ENCODE peak calls at places on chromosomes 1 and 21, in six cellular contexts. Q, K, O, W, I and D are unnamed samples.

GRCh38 chr1:94871031-94871430 is 50.9 kb downstream of the SLC44A3 start:
- DNase-seq in Q (no peak), K (no peak), O (no peak), W (no peak), I (no peak), D (no peak)

GRCh38 chr1:12549460-12550349 is 68.3 kb downstream of the DHRS3 start:
- DNase-seq in Q (no peak), K (peak; percentile 75), O (no peak), W (no peak), I (peak; percentile 73), D (no peak)

GRCh38 chr1:198153103-198153502 is 3.7 kb upstream of the NEK7 start:
- DNase-seq in Q (no peak), K (no peak), O (no peak), W (no peak), I (no peak), D (no peak)

GRCh38 chr1:110112656-110113055 is 413 bp downstream of the UBL4B start:
- DNase-seq in Q (no peak), K (no peak), O (no peak), W (no peak), I (no peak), D (no peak)

GRCh38 chr1:92850019-92850418 is 18.2 kb downstream of the RPL5 start:
- DNase-seq in Q (no peak), K (no peak), O (no peak), W (no peak), I (no peak), D (no peak)

GRCh38 chr1:40844079-40844478 is 18.1 kb downstream of the CITED4 start:
- DNase-seq in Q (peak; percentile 6), K (no peak), O (no peak), W (no peak), I (no peak), D (no peak)

GRCh38 chr1:197976368-197976767 is 59.2 kb downstream of the LHX9 start:
- DNase-seq in Q (no peak), K (no peak), O (no peak), W (no peak), I (no peak), D (no peak)

GRCh38 chr1:104991702-104992101 is 1242.0 kb downstream of the AMY1C start:
- DNase-seq in Q (no peak), K (no peak), O (no peak), W (no peak), I (no peak), D (no peak)

GRCh38 chr1:15218287-15219279 is 28.4 kb upstream of the FHAD1 start:
- DNase-seq in Q (no peak), K (no peak), O (no peak), W (peak; percentile 7), I (no peak), D (no peak)

GRCh38 chr21:46118305-46118870 is 20.5 kb downstream of the COL6A2 start:
- DNase-seq in Q (peak; percentile 65), K (no peak), O (peak; percentile 31), W (no peak), I (no peak), D (peak; percentile 18)

GRCh38 chr1:198212675-198213074 is 55.9 kb downstream of the NEK7 start:
- DNase-seq in Q (no peak), K (no peak), O (no peak), W (no peak), I (no peak), D (no peak)

GRCh38 chr1:116326486-116326885 is 46.6 kb upstream of the ATP1A1 start:
- DNase-seq in Q (no peak), K (no peak), O (no peak), W (no peak), I (no peak), D (no peak)

GRCh38 chr1:39799770-39800470 is 11.3 kb upstream of the BMP8B start:
- DNase-seq in Q (peak; percentile 91), K (peak; percentile 72), O (peak; percentile 63), W (no peak), I (peak; percentile 84), D (peak; percentile 62)

DNA sequence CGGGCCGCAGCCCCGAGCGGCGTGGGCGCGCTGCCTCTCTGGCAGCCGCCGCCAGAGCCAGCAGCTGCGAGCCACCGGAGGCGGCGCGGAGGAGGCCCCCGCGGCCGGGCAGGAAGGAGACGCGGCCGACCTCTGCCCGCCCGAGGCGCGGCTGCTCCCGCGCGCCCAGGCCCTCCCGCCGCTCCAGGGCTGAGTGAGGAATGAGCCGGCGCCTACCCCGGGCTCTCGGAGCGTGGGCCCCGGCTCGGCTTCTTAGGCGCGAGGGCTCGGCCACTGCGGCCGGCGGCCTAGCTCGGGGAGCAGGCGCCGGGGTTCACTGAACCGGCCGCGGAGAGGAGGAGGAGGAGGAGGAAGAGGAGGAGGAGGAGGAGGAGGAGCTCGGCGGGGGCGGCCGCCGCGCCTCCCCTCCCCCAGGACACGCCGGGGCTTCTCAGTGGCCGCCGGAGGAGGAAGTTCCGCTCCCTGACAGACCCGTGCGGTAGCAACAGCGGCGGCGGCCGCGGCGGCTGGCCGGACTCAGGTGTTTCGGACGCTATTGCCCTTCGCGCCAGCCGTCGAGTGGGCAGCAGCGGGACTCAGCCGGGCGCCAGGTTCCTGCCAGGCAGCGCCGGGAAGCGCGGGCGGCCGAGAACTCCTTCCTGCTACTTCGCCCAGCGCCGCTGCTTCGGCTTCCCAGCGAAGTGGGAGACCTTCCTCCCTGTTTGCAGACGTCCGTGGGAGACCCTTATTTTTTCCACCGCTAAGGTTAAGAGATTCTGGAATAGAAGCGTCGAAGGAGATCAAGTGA is at the start of gene MAN1A2:
- DNase-seq in Q (peak; percentile 98), K (peak; percentile 93), O (peak; percentile 53), W (peak; percentile 53), I (peak; percentile 92), D (peak; percentile 66)
- TF ChIP-seq POLR2A in Q (no peak), K (no peak), O (peak; percentile 58), W (peak; percentile 79), I (peak; percentile 84), D (peak; percentile 46)

GRCh38 chr1:224258351-224258750 is 71.6 kb downstream of the NVL start:
- DNase-seq in Q (no peak), K (no peak), O (no peak), W (no peak), I (no peak), D (no peak)
- TF ChIP-seq POLR2AphosphoS5 in Q (no peak), K (no peak), O (no peak), W (no peak), I (no peak), D (no peak)

GRCh38 chr1:100894622-100895539 is at the start of gene EXTL2:
- DNase-seq in Q (peak; percentile 93), K (peak; percentile 90), O (peak; percentile 40), W (no peak), I (peak; percentile 92), D (peak; percentile 39)

GRCh38 chr1:100893718-100894117 is 924 bp downstream of the EXTL2 start:
- DNase-seq in Q (no peak), K (no peak), O (no peak), W (no peak), I (no peak), D (no peak)

GRCh38 chr1:100892554-100892953 is 2.1 kb downstream of the EXTL2 start:
- DNase-seq in Q (no peak), K (no peak), O (no peak), W (no peak), I (no peak), D (no peak)

GRCh38 chr1:100896481-100896982 is 642 bp downstream of the SLC30A7 start:
- DNase-seq in Q (no peak), K (peak; percentile 43), O (peak; percentile 14), W (peak; percentile 57), I (peak; percentile 40), D (peak; percentile 33)

DNA sequence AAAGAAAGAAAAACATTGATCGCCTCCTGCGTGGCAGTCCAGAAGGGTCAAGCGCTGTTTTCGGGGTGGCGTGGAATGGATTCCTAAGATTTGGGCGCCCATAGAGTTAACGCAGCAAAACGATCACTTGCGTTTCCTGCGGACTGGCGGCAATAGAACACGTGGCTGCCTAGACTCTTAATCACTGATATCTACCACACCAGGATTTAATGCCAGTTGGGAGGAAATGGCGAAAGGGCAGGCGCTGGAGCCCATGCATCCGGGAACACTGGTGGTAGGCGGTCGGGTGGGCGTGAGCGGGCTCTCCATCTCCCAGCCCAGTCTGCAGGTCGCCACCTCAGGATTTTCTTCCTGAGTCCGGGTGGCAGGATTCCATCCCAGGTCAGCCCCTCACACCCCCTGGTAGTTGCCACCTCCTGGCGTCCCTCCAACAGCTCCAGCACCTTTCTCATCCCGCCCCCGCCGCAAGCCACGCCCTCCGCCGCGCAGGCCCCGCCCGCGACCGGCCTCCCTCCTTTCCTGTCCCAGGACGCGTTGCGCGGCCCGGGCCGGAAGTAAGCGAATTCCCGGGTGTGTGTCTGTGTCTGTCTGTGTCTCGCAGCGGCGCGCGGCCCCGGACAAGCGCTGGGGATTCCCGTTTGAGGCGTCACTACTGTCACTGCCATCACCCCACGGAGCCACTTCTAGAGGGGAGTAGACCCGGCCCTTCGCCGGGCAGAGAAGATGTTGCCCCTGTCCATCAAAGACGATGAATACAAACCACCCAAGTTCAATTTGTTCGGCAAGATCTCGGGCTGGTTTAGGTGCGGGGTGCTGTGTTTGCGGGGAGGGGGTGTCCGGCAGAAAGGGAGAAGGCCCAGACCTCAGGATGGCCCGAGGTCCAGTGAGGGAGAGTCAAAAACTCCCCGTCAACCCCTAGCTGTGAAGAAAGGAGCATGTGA is at the start of gene SLC30A7:
- DNase-seq in Q (peak; percentile 99), K (peak; percentile 98), O (peak; percentile 55), W (peak; percentile 57), I (peak; percentile 98), D (peak; percentile 57)
- TF ChIP-seq POLR2A in Q (no peak), K (no peak), O (peak; percentile 72), W (peak; percentile 84), I (peak; percentile 90), D (no peak)

DNA sequence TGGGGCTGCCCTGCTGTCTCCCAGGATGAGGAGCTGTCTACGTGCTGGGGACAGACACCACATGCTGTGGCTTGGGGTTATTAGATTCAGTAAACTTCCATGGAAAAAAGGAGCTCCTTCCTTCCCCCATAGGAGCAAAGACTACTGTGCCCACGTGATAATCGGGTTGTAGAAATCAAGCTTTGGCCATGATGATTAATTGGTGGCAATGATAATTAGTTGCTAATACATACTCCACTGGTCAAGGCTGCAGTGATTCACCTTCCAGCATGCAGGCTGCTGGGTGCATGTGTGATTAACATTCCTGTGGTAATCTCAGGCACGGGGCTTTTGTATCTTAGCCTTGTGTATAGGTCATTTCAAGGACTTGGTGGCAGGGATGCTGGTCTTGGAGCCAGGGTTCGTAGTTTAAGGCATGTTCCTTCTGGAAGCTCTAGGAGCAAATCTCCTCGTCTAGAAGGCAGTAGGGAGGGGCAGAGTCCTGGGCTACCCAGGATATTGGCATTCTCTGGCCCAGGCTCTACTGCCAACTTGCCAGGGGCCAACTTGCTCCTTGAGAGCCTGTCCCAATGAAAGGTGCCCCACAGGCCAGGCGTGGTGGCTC is 41.4 kb downstream of the TMCO4 start:
- DNase-seq in Q (no peak), K (no peak), O (no peak), W (no peak), I (no peak), D (no peak)
- TF ChIP-seq POLR2AphosphoS5 in Q (no peak), K (no peak), O (no peak), W (no peak), I (no peak), D (no peak)

DNA sequence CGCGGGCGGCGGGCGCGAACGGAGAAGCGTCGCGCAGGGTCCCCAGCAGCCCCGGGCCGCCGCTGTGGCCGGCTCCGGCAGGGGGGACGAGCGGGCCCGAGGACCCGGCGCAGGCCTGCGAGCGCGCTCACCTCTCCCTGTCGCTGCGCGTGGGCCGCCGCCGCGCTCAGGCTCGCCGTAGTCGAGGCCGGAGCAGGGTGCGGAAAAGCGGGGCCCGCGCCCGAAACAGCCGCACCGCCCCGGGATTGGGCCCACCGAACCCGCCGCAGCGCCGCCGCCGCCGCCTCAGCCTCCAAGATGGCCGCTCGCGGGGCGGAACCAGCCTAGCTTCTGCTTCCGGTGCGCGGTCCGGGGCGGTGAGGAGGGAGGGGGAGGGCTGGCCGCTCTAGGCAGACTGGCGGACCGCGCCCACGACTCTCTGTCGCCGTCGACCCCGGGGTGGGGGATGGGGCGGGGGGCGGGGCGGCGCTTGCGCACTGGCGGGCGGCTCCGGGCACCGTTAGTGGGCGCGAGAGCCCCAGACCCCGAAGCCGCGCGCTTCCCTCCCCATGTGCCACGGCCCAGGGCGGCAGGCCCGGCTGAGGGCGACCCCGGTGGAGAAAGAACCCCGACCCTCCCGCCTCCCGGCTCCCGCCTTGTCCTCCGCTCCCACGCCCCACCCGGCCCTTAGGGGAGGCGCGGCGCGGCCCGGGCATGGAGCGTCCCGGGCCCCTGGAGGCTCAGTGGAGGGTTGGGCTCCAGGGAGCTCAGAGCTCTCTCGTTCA is at the start of gene UBE2J2:
- DNase-seq in Q (peak; percentile 99), K (peak; percentile 95), O (peak; percentile 98), W (peak; percentile 26), I (peak; percentile 96), D (peak; percentile 99)
- TF ChIP-seq POLR2A in Q (no peak), K (no peak), O (peak; percentile 70), W (peak; percentile 87), I (peak; percentile 48), D (no peak)